ENCODE peak calls at places on chromosomes 7 and 10, in nine cellular contexts. B is heart left ventricle; I is OCI-LY7; V is suprapubic skin; H is heart right ventricle; L is ascending aorta; X is CD8-positive, alpha-beta T cell; S is body of pancreas; K is sigmoid colon. D is an unnamed sample. For H3K36me3 and H3K9me3, the result is how much of the 10 kb centered on the place peaks cover.

GRCh38 chr7:18866359-18867036 is 250.9 kb downstream of the TWIST1 start:
- DNase-seq in B (peak), X (no peak), K (peak), I (no peak), S (peak), L (peak), V (peak), H (peak), D (peak)

GRCh38 chr7:30469303-30469702 is 9.3 kb downstream of the NOD1 start:
- DNase-seq in B (peak), X (no peak), K (peak), I (no peak), H (peak), L (no peak), V (peak), S (peak), D (peak)

GRCh38 chr10:77358666-77359065 is 278.9 kb downstream of the KCNMA1 start:
- DNase-seq in K (no peak), B (no peak), S (no peak), X (no peak), V (no peak), H (no peak), L (no peak), I (no peak), D (no peak)

GRCh38 chr10:110498087-110498981 is 627 bp downstream of the DUSP5 start:
- DNase-seq in B (peak), V (peak), L (no peak), I (peak), K (peak), S (peak), X (peak), H (peak), D (no peak)

GRCh38 chr7:79241288-79242055 is 212.0 kb downstream of the MAGI2 start:
- DNase-seq in X (no peak), V (no peak), S (no peak), K (no peak), L (no peak), B (no peak), H (no peak), I (no peak), D (no peak)

GRCh38 chr7:39527296-39527695 is 38.9 kb upstream of the YAE1 start:
- DNase-seq in X (no peak), I (no peak), S (no peak), V (no peak), K (no peak), B (no peak), H (no peak), L (no peak), D (no peak)

GRCh38 chr7:138864667-138865066 is 66.7 kb upstream of the ATP6V0A4 start:
- DNase-seq in B (no peak), L (no peak), K (no peak), S (no peak), H (no peak), V (no peak), X (no peak), I (no peak), D (no peak)

GRCh38 chr10:42783181-42783549 is 570 bp downstream of the BMS1 start:
- DNase-seq in K (no peak), H (peak), V (no peak), S (peak), L (no peak), I (no peak), B (no peak), X (no peak), D (no peak)

GRCh38 chr7:69018200-69018599 is 580.1 kb upstream of the AUTS2 start:
- DNase-seq in V (no peak), X (no peak), H (no peak), S (no peak), B (no peak), L (no peak), K (no peak), I (peak), D (no peak)

GRCh38 chr10:73898730-73899400 is 12.1 kb upstream of the PLAU start:
- DNase-seq in S (no peak), H (no peak), K (no peak), L (no peak), I (no peak), V (no peak), X (no peak), B (no peak), D (no peak)

GRCh38 chr10:24503627-24504320 is 219.9 kb downstream of the ARHGAP21 start:
- DNase-seq in H (peak), V (no peak), X (no peak), L (no peak), I (peak), S (peak), K (no peak), B (no peak), D (peak)

GRCh38 chr7:12102101-12102500 is 109.0 kb upstream of the TMEM106B start:
- DNase-seq in B (no peak), L (no peak), S (no peak), X (no peak), K (no peak), H (no peak), I (no peak), V (no peak), D (no peak)

GRCh38 chr10:83538047-83538446 is 601.3 kb upstream of the GHITM start:
- DNase-seq in H (no peak), X (no peak), S (no peak), K (no peak), V (no peak), I (no peak), L (no peak), B (no peak), D (no peak)

GRCh38 chr10:114413398-114413797 is 9.1 kb upstream of the AFAP1L2 start:
- DNase-seq in V (no peak), B (peak), I (no peak), X (no peak), K (peak), S (peak), L (no peak), H (peak), D (no peak)

GRCh38 chr7:135979674-135980660 is 2.8 kb upstream of the MTPN start:
- DNase-seq in I (no peak), L (no peak), X (no peak), K (no peak), B (peak), H (no peak), V (no peak), S (no peak), D (no peak)

GRCh38 chr7:98641646-98642489 is 24.8 kb downstream of the NPTX2 start:
- DNase-seq in B (no peak), L (no peak), X (no peak), I (peak), H (no peak), V (no peak), S (no peak), K (no peak), D (no peak)

GRCh38 chr7:130141161-130141857 is 63.9 kb downstream of the TMEM209 start:
- DNase-seq in I (no peak), V (no peak), L (no peak), B (peak), X (peak), H (peak), S (peak), K (peak), D (peak)

GRCh38 chr7:14195896-14196295 is 206.4 kb upstream of the ETV1 start:
- DNase-seq in I (no peak), X (no peak), V (no peak), S (no peak), K (no peak), H (no peak), L (no peak), B (no peak), D (no peak)

GRCh38 chr7:96238976-96239766 is 82.7 kb downstream of the SLC25A13 start:
- DNase-seq in L (no peak), S (no peak), X (no peak), H (no peak), B (no peak), V (no peak), K (no peak), I (no peak), D (no peak)

GRCh38 chr10:103193107-103193819 is at the start of gene NT5C2:
- DNase-seq in K (peak), V (peak), B (peak), S (peak), L (no peak), H (peak), I (peak), X (peak), D (peak)

GRCh38 chr10:3514691-3515090 is 270.3 kb downstream of the KLF6 start:
- DNase-seq in H (no peak), I (no peak), V (no peak), X (no peak), K (no peak), L (no peak), B (no peak), S (no peak), D (no peak)

GRCh38 chr7:99221866-99222265 is 14.0 kb upstream of the KPNA7 start:
- DNase-seq in V (no peak), K (peak), B (no peak), H (no peak), L (no peak), I (no peak), X (no peak), S (no peak), D (no peak)

DNA sequence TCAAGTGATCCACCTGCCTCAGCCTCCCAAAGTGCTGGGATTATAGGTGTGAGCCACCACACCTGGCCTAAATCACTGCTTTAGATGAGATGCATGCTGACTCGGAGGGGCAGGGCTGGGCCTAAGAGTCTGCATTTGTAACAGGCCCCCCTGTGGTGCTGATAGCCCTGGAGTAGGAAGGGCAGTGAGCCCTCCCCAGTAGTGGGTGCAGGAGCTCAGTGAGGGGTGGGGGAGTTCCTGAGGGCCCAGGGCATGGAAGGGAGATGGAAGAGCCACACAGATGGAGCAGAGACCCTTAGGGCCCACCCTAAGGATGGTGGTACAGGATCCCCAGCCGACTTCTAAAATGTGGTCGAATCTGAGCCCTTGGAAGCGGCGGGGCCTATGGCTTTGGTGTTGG is 131.7 kb upstream of the PPIF start:
- DNase-seq in I (no peak), V (no peak), L (no peak), B (no peak), H (no peak), S (no peak), X (no peak), K (no peak), D (no peak)
- H3K36me3 ChIP-seq in I (under half), V (half or more), L (half or more), B (half or more), H (half or more), S (under half), X (under half), K (half or more), D (under half)

GRCh38 chr7:51224811-51225581 is 91.6 kb downstream of the COBL start:
- DNase-seq in X (no peak), L (no peak), K (peak), V (no peak), I (no peak), B (no peak), S (peak), H (no peak), D (no peak)
- TF ChIP-seq CTCF in X (no peak), L (no peak), K (peak), V (no peak), I (no peak), B (peak), S (peak), H (peak), D (no peak)

GRCh38 chr7:153550173-153550572 is 502.0 kb upstream of the DPP6 start:
- DNase-seq in B (no peak), X (no peak), V (no peak), L (no peak), I (no peak), K (no peak), S (no peak), H (no peak), D (no peak)
- H3K9me3 ChIP-seq in B (under half), X (under half), V (under half), L (under half), I (under half), K (under half), S (under half), H (under half), D (under half)

DNA sequence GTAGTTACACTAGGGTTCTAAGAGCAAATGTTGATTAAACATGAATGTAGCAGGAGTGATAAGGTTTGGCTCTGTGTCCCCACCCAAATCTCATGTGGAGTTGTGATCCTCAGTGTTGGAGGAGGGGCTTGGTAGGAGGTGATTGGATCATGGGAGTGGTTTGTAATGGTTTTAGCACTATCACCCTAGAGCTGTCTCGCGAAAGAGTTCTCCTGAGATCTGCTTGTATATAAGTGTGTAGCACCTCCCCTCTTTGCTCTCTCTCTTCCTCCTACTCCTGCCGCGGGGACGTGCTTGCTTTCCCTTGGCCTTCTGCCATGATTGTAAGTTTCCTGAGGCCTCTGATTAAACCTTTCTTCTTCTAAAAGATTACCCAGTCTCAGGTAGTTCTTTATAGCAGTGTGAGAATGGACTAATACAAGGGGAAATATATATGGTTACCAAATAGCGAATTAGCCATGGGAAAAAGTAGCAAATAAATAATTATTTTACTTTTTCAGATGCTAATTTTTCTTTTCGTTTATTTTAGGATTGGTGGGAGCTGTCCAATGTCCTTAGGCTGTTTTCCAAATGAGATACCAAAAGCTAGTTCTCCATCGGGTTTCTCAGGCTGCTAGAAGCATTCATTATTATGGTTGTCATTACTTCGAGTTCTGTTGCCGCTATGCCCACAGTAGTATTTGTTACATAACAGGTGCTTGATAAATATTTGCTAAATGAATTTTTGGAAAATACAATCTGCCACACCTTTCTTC is 58.7 kb downstream of the PTEN start:
- DNase-seq in H (no peak), L (no peak), V (no peak), X (no peak), S (no peak), B (no peak), I (no peak), K (no peak), D (no peak)
- H3K36me3 ChIP-seq in H (under half), L (under half), V (under half), X (under half), S (under half), B (under half), I (half or more), K (under half), D (under half)

DNA sequence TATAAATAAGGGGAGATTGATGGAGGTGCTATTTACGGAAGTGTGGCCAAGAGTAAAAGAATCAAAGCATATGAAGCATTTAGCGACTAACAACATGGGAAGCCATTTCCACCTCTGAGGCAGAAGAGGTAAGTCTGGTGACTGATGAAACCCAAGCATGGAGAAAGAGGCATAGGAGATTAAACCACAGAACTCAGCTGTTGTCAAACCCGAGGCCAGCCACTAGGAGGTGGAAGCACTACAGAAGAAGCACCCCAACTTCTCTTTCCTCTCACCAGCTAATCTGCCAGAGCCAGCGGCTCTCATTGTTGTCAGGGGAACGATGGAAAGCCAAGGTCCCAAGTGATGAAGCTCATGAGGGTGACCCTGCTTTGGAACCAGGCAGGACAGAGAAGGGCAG is 19.6 kb upstream of the CNTNAP2 start:
- DNase-seq in S (no peak), V (no peak), K (no peak), L (no peak), H (no peak), B (no peak), X (no peak), I (no peak), D (no peak)
- TF ChIP-seq CTCF in S (no peak), V (no peak), K (no peak), L (no peak), H (no peak), B (no peak), X (no peak), I (no peak), D (no peak)

DNA sequence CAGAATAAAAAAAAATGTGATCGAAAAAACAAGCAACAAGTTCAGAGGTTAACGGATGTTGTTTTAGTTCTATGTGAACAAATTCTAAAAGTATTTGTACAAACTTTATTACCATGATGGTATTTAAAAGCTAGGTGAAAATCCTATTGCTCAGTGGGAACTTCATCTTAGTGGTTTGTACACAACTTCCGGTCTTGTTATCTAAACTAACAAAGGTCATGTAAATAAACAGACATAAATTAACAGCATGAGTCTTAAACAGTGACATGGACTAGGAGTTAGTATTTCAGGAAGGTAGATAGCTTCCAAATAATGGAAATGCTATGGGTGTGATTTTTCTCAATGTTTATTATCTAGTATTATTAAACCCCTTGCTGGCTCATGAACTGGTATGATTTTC is 83.8 kb downstream of the SPAG6 start:
- DNase-seq in S (no peak), L (no peak), H (no peak), B (no peak), X (no peak), V (no peak), K (no peak), I (no peak), D (no peak)
- H3K9me3 ChIP-seq in S (under half), L (under half), H (under half), B (under half), X (under half), V (under half), K (under half), I (under half), D (under half)